ENCODE peak calls at places on chromosomes 2 and 18, in four cellular contexts. L is mesendoderm, H is IMR-90, I is GM06990. X is an unnamed sample.

GRCh38 chr2:223916181-223916900 is 28.8 kb downstream of the WDFY1 start:
- DNase-seq in L (no peak), I (no peak), H (peak; percentile 66), X (no peak)

GRCh38 chr2:214341636-214342035 is 69.2 kb upstream of the VWC2L start:
- DNase-seq in I (no peak), H (peak; percentile 3), L (no peak), X (no peak)

GRCh38 chr18:79445740-79446566 is 50.2 kb downstream of the NFATC1 start:
- DNase-seq in L (peak; percentile 45), I (no peak), H (no peak), X (no peak)

GRCh38 chr2:105249891-105250290 is 8.3 kb downstream of the GPR45 start:
- DNase-seq in I (no peak), L (no peak), H (no peak), X (no peak)

GRCh38 chr18:13890962-13891361 is 24.4 kb downstream of the MC2R start:
- DNase-seq in I (no peak), H (no peak), L (no peak), X (no peak)

GRCh38 chr2:104734937-104735586 is 118.9 kb upstream of the POU3F3 start:
- DNase-seq in I (no peak), H (no peak), L (no peak), X (no peak)

GRCh38 chr2:88658890-88659881 is 31.9 kb upstream of the EIF2AK3 start:
- DNase-seq in L (peak; percentile 56), I (no peak), H (peak; percentile 71), X (peak; percentile 95)

GRCh38 chr2:149087751-149088150 is 49.3 kb downstream of the LYPD6B start:
- DNase-seq in L (peak; percentile 55), H (no peak), I (no peak), X (no peak)

GRCh38 chr2:46848446-46848845 is 67.2 kb downstream of the MCFD2 start:
- DNase-seq in H (no peak), L (no peak), I (no peak), X (peak; percentile 47)

GRCh38 chr2:10400568-10400977 is 47.6 kb downstream of the ODC1 start:
- DNase-seq in L (no peak), I (no peak), H (no peak), X (no peak)

GRCh38 chr2:172072279-172072678 is 13.0 kb upstream of the DLX1 start:
- DNase-seq in I (no peak), H (no peak), L (no peak), X (no peak)

GRCh38 chr2:104658840-104659591 is 194.9 kb upstream of the POU3F3 start:
- DNase-seq in L (peak; percentile 61), H (no peak), I (no peak), X (no peak)

GRCh38 chr18:73848656-73849055 is 299.0 kb downstream of the FBXO15 start:
- DNase-seq in L (no peak), I (no peak), H (peak; percentile 88), X (peak; percentile 50)

GRCh38 chr2:160934263-160934662 is 226.0 kb upstream of the TANK start:
- DNase-seq in H (peak; percentile 19), L (no peak), I (no peak), X (peak; percentile 70)

GRCh38 chr2:194252127-194252526 is 1404.9 kb upstream of the SLC39A10 start:
- DNase-seq in I (no peak), H (no peak), L (no peak), X (peak; percentile 0)

GRCh38 chr2:213080969-213081617 is 70.3 kb downstream of the IKZF2 start:
- DNase-seq in H (no peak), L (no peak), I (no peak), X (no peak)

GRCh38 chr2:38315707-38316333 is 61.3 kb downstream of the ATL2 start:
- DNase-seq in I (no peak), H (peak; percentile 59), L (peak; percentile 78), X (peak; percentile 61)

GRCh38 chr2:189821953-189822748 is 37.9 kb downstream of the PMS1 start:
- DNase-seq in L (peak; percentile 21), H (peak; percentile 85), I (peak; percentile 9), X (peak; percentile 89)

GRCh38 chr2:128026422-128027277 is 1.2 kb downstream of the SAP130 start:
- DNase-seq in I (no peak), L (peak; percentile 27), H (peak; percentile 8), X (peak; percentile 20)

GRCh38 chr2:241817126-241817820 is 8.3 kb downstream of the NEU4 start:
- DNase-seq in L (no peak), I (no peak), H (no peak), X (no peak)

GRCh38 chr2:180124273-180124881 is 117.3 kb upstream of the CWC22 start:
- DNase-seq in I (no peak), H (peak; percentile 67), L (peak; percentile 65), X (peak; percentile 68)

GRCh38 chr2:232325324-232326273 is 53.0 kb upstream of the ALPP start:
- DNase-seq in H (peak; percentile 12), L (peak; percentile 58), I (no peak), X (peak; percentile 52)

GRCh38 chr2:27016801-27017325 is 15.9 kb upstream of the TMEM214 start:
- DNase-seq in L (peak; percentile 86), H (peak; percentile 77), I (no peak), X (peak; percentile 81)

GRCh38 chr2:224930124-224930523 is 112.1 kb downstream of the DOCK10 start:
- DNase-seq in H (no peak), I (no peak), L (no peak), X (no peak)

GRCh38 chr2:16314691-16315457 is 350.8 kb downstream of the CYRIA start:
- DNase-seq in I (no peak), L (no peak), H (no peak), X (no peak)

GRCh38 chr2:152585830-152586484 is 131.3 kb downstream of the PRPF40A start:
- DNase-seq in I (no peak), H (peak; percentile 96), L (no peak), X (peak; percentile 92)

GRCh38 chr2:147490612-147491261 is 354.1 kb upstream of the ACVR2A start:
- DNase-seq in I (peak; percentile 2), L (peak; percentile 55), H (no peak), X (no peak)

GRCh38 chr2:206095925-206096324 is 10.0 kb upstream of the INO80D start:
- DNase-seq in H (peak; percentile 32), I (no peak), L (no peak), X (no peak)

GRCh38 chr2:82993631-82994030 is 1465.4 kb downstream of the SUCLG1 start:
- DNase-seq in I (no peak), H (no peak), L (peak; percentile 72), X (peak; percentile 12)

GRCh38 chr18:70414315-70414714 is 125.5 kb downstream of the SOCS6 start:
- DNase-seq in H (no peak), I (no peak), L (no peak), X (no peak)

DNA sequence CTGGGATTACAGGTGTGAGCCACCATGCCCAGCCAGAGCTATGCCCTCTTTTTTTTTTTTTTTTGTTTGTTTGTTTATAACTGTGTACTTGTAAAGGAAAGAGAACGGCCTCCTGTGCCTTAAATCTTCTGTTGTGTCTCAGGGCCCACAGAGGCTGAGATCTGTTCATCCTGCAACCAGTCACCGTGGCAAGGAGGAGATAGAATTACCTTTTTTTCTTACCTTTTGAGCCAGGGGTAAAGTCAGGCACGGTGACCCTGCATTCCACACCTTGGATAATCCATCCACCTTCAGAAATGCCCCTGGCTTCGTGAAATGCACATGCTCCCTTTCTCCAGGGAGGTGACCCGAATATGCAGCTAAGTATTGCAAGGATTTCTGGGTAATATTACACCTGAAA is 12.8 kb downstream of the NEDD4L start:
- DNase-seq in L (no peak), I (no peak), H (no peak), X (no peak)
- H3K4me3 ChIP-seq in L (no peak overlapping the region), I (no peak overlapping the region), H (no peak overlapping the region), X (no peak overlapping the region)

DNA sequence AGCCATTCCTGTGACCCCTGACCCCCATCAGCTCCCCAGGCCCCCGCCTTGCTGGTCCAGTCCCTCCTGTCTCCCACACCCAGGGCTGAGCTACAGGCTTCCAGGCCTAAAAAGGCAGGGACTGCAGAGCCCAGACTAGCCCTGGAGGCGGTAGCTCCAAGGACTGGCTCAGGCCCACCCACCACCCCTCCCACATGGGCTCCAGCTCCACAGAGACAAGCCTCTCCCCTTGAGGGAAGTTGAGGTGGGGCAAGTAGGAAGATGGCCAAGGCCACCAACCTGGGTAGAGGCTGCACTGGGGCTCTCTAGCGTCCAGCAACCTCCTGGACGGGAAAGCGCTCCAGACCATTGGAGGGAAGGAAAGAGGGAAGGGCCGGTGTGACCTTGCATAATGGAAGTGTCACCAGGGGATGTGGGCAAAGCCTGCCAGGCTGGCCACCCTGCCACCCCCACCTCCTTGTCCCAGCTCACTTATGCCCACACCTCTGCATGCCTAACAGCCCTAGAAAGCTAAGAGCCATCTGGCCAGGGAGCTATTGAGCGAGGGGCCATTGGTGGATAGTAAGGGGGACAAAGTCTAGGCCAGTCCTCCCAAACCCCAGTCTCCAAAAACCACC is 63.1 kb downstream of the TNS1 start:
- DNase-seq in I (no peak), L (no peak), H (no peak), X (no peak)
- H3K4me3 ChIP-seq in I (no peak overlapping the region), L (no peak overlapping the region), H (no peak overlapping the region), X (no peak overlapping the region)

GRCh38 chr2:42050350-42051167 is 2.7 kb downstream of the PKDCC start:
- DNase-seq in L (no peak), H (no peak), I (no peak), X (peak; percentile 39)
- H3K4me3 ChIP-seq in L (no peak overlapping the region), H (peak overlapping the region; percentile 94), I (no peak overlapping the region), X (peak overlapping the region; percentile 99)

GRCh38 chr2:42964444-42965081 is 172.2 kb upstream of the HAAO start:
- DNase-seq in I (no peak), H (peak; percentile 98), L (no peak), X (peak; percentile 96)
- H3K4me3 ChIP-seq in I (no peak overlapping the region), H (no peak overlapping the region), L (no peak overlapping the region), X (no peak overlapping the region)

DNA sequence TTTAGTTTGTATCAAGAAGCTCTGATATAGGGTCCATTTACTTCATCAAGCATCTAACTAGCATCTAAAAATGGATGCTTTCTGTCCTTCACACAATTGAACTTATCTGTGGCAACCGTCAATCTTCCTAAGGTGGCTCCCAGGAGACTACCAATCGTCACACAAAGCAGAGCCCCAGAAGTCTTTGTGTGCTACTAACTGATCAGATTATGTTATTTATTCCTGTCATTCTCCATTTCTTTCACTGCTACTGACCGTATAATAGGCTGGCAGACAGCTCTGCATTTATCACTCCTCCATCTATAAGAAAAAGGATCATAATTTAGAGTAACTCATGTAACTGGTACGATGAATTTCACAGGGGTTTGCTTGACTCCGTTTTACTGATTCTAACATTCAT is 585.0 kb upstream of the NXPH2 start:
- DNase-seq in L (no peak), I (no peak), H (no peak), X (no peak)
- H3K4me3 ChIP-seq in L (no peak overlapping the region), I (no peak overlapping the region), H (no peak overlapping the region), X (no peak overlapping the region)

GRCh38 chr2:218369374-218369773 is 12.7 kb upstream of the SLC11A1 start:
- DNase-seq in H (no peak), L (no peak), I (no peak), X (no peak)
- H3K4me3 ChIP-seq in H (no peak overlapping the region), L (no peak overlapping the region), I (no peak overlapping the region), X (no peak overlapping the region)

GRCh38 chr2:106885981-106886915 is at the start of gene ST6GAL2:
- DNase-seq in L (peak; percentile 47), H (no peak), I (peak; percentile 14), X (peak; percentile 5)
- H3K4me3 ChIP-seq in L (peak within 1 kb of the TSS; percentile 66), H (no peak within 1 kb of the TSS), I (no peak within 1 kb of the TSS), X (peak within 1 kb of the TSS; percentile 44)

GRCh38 chr18:26579941-26580618 is 31.7 kb upstream of the KCTD1 start:
- DNase-seq in H (no peak), L (no peak), I (no peak), X (no peak)

GRCh38 chr18:26574958-26575864 is 26.9 kb upstream of the KCTD1 start:
- DNase-seq in L (peak; percentile 82), H (peak; percentile 46), I (peak; percentile 3), X (peak; percentile 55)

GRCh38 chr18:26575865-26576217 is 27.5 kb upstream of the KCTD1 start:
- DNase-seq in H (no peak), I (no peak), L (peak; percentile 18), X (no peak)
- H3K4me3 ChIP-seq in H (no peak overlapping the region), I (no peak overlapping the region), L (no peak overlapping the region), X (no peak overlapping the region)

GRCh38 chr18:2983296-2983695 is 29.6 kb downstream of the LPIN2 start:
- DNase-seq in I (no peak), L (no peak), H (no peak), X (no peak)
- H3K4me3 ChIP-seq in I (no peak overlapping the region), L (no peak overlapping the region), H (no peak overlapping the region), X (no peak overlapping the region)

X was measured in fibroblast of villous mesenchyme.